ENCODE peak calls at places on chromosomes 6 and 20, in ten cellular contexts. P is GM12891, T is stomach, Z is transverse colon, S is NB4, O is H54, R is Peyer's patch, I is esophagus squamous epithelium, Q is body of pancreas, Y is sigmoid colon. H is an unnamed sample.

GRCh38 chr6:6614965-6615304 is 26.4 kb downstream of the LY86 start:
- DNase-seq in P (no peak), T (no peak), Z (no peak), S (no peak), O (no peak), R (no peak), I (no peak), Q (no peak), Y (no peak), H (no peak)

GRCh38 chr6:170317718-170318117 is 11.2 kb downstream of the FAM120B start:
- DNase-seq in P (no peak), T (no peak), Z (no peak), S (peak), O (no peak), R (no peak), I (no peak), Q (no peak), Y (no peak), H (no peak)

GRCh38 chr6:39339557-39340555 is 17.4 kb upstream of the KCNK16 start:
- DNase-seq in P (no peak), T (peak), Z (no peak), S (no peak), O (no peak), R (no peak), I (no peak), Q (peak), Y (no peak), H (no peak)

GRCh38 chr6:30687659-30688431 is 1.4 kb upstream of the PPP1R18 start:
- DNase-seq in P (no peak), T (no peak), Z (no peak), S (peak), O (no peak), R (no peak), I (no peak), Q (no peak), Y (peak), H (peak)

GRCh38 chr6:32679501-32679900 is 13.0 kb upstream of the HLA-DQB1 start:
- DNase-seq in P (no peak), T (no peak), Z (no peak), S (no peak), O (no peak), R (no peak), I (no peak), Q (no peak), Y (no peak), H (no peak)

GRCh38 chr6:85395746-85396145 is 54.1 kb upstream of the NT5E start:
- DNase-seq in P (no peak), T (no peak), Z (no peak), S (no peak), O (no peak), R (no peak), I (no peak), Q (no peak), Y (no peak), H (no peak)

GRCh38 chr20:52893498-52893897 is 78.7 kb upstream of the TSHZ2 start:
- DNase-seq in P (no peak), T (no peak), Z (no peak), S (no peak), O (no peak), R (no peak), I (no peak), Q (no peak), Y (no peak), H (no peak)

GRCh38 chr20:40497781-40498691 is 191.0 kb downstream of the MAFB start:
- DNase-seq in P (no peak), T (no peak), Z (peak), S (peak), O (no peak), R (no peak), I (peak), Q (peak), Y (peak), H (no peak)

GRCh38 chr6:110410534-110410933 is 4.8 kb downstream of the DDO start:
- DNase-seq in P (no peak), T (no peak), Z (no peak), S (no peak), O (no peak), R (no peak), I (no peak), Q (no peak), Y (no peak), H (no peak)

GRCh38 chr6:102813489-102814275 is 1420.2 kb downstream of the GRIK2 start:
- DNase-seq in P (no peak), T (no peak), Z (no peak), S (no peak), O (no peak), R (no peak), I (no peak), Q (no peak), Y (no peak), H (no peak)

GRCh38 chr6:170313716-170314295 is 7.2 kb downstream of the FAM120B start:
- DNase-seq in P (no peak), T (no peak), Z (no peak), S (no peak), O (no peak), R (no peak), I (no peak), Q (no peak), Y (no peak), H (no peak)

GRCh38 chr6:33160728-33161323 is 31.4 kb downstream of the COL11A2 start:
- DNase-seq in P (peak), T (peak), Z (peak), S (peak), O (peak), R (peak), I (no peak), Q (peak), Y (peak), H (no peak)

GRCh38 chr6:40627316-40627715 is 40.2 kb upstream of the LRFN2 start:
- DNase-seq in P (no peak), T (no peak), Z (no peak), S (no peak), O (no peak), R (no peak), I (no peak), Q (no peak), Y (no peak), H (no peak)

GRCh38 chr20:3275966-3276365 is 37.0 kb upstream of the SLC4A11 start:
- DNase-seq in P (no peak), T (no peak), Z (no peak), S (no peak), O (no peak), R (no peak), I (no peak), Q (no peak), Y (no peak), H (no peak)

GRCh38 chr20:36205026-36205425 is 31.3 kb upstream of the AAR2 start:
- DNase-seq in P (no peak), T (no peak), Z (no peak), S (no peak), O (no peak), R (no peak), I (no peak), Q (no peak), Y (no peak), H (no peak)

GRCh38 chr6:159074120-159074684 is 29.4 kb upstream of the TAGAP start:
- DNase-seq in P (no peak), T (no peak), Z (no peak), S (peak), O (peak), R (no peak), I (no peak), Q (no peak), Y (no peak), H (no peak)

GRCh38 chr20:57426831-57427230 is 35.6 kb downstream of the RBM38 start:
- DNase-seq in P (no peak), T (no peak), Z (no peak), S (no peak), O (no peak), R (no peak), I (no peak), Q (no peak), Y (no peak), H (no peak)

GRCh38 chr20:56621730-56622129 is 7.4 kb upstream of the TFAP2C start:
- DNase-seq in P (no peak), T (no peak), Z (no peak), S (no peak), O (no peak), R (no peak), I (no peak), Q (no peak), Y (no peak), H (no peak)

GRCh38 chr6:42450314-42451145 is 1.2 kb downstream of the TRERF1 start:
- DNase-seq in P (no peak), T (no peak), Z (peak), S (peak), O (peak), R (peak), I (no peak), Q (no peak), Y (no peak), H (peak)

GRCh38 chr6:149566372-149567193 is at the start of gene GINM1:
- DNase-seq in P (no peak), T (peak), Z (peak), S (peak), O (peak), R (peak), I (no peak), Q (peak), Y (peak), H (peak)

GRCh38 chr20:32553618-32554017 is 31.5 kb downstream of the NOL4L start:
- DNase-seq in P (no peak), T (no peak), Z (no peak), S (no peak), O (no peak), R (no peak), I (no peak), Q (no peak), Y (no peak), H (no peak)

GRCh38 chr6:143674466-143675114 is 3.2 kb upstream of the PHACTR2 start:
- DNase-seq in P (no peak), T (no peak), Z (no peak), S (no peak), O (no peak), R (no peak), I (no peak), Q (no peak), Y (no peak), H (no peak)

GRCh38 chr6:41406821-41407787 is 71.7 kb downstream of the NCR2 start:
- DNase-seq in P (no peak), T (no peak), Z (no peak), S (no peak), O (no peak), R (no peak), I (no peak), Q (no peak), Y (no peak), H (no peak)

GRCh38 chr6:92364948-92365386 is 1054.4 kb downstream of the EPHA7 start:
- DNase-seq in P (no peak), T (no peak), Z (no peak), S (no peak), O (no peak), R (no peak), I (no peak), Q (no peak), Y (no peak), H (no peak)

GRCh38 chr6:131107166-131107565 is 28.1 kb upstream of the AKAP7 start:
- DNase-seq in P (no peak), T (no peak), Z (no peak), S (no peak), O (no peak), R (no peak), I (no peak), Q (no peak), Y (no peak), H (no peak)

GRCh38 chr20:20454850-20455627 is 87.1 kb downstream of the INSM1 start:
- DNase-seq in P (no peak), T (no peak), Z (no peak), S (no peak), O (no peak), R (no peak), I (no peak), Q (no peak), Y (no peak), H (no peak)

GRCh38 chr6:9494864-9495263 is 920.0 kb downstream of the TFAP2A start:
- DNase-seq in P (no peak), T (no peak), Z (no peak), S (no peak), O (no peak), R (no peak), I (no peak), Q (no peak), Y (no peak), H (no peak)

GRCh38 chr6:34657307-34657978 is 39.1 kb downstream of the ILRUN start:
- DNase-seq in P (no peak), T (peak), Z (peak), S (peak), O (no peak), R (peak), I (no peak), Q (peak), Y (peak), H (no peak)
- TF ChIP-seq POLR2A in P (peak), T (no peak), Z (no peak), S (no peak), O (no peak), R (no peak), I (no peak), Q (no peak), Y (no peak), H (no peak)

GRCh38 chr20:51545515-51545914 is 3.0 kb upstream of the NFATC2 start:
- DNase-seq in P (no peak), T (no peak), Z (no peak), S (no peak), O (no peak), R (no peak), I (no peak), Q (no peak), Y (no peak), H (no peak)

GRCh38 chr20:51542033-51542893 is at the start of gene NFATC2:
- DNase-seq in P (peak), T (peak), Z (peak), S (peak), O (no peak), R (peak), I (no peak), Q (peak), Y (no peak), H (no peak)

GRCh38 chr20:51542894-51543788 is 622 bp upstream of the NFATC2 start:
- DNase-seq in P (no peak), T (no peak), Z (peak), S (peak), O (no peak), R (no peak), I (no peak), Q (no peak), Y (no peak), H (no peak)

GRCh38 chr20:51540585-51540984 is 1.9 kb downstream of the NFATC2 start:
- DNase-seq in P (no peak), T (no peak), Z (no peak), S (no peak), O (no peak), R (no peak), I (no peak), Q (no peak), Y (no peak), H (no peak)

DNA sequence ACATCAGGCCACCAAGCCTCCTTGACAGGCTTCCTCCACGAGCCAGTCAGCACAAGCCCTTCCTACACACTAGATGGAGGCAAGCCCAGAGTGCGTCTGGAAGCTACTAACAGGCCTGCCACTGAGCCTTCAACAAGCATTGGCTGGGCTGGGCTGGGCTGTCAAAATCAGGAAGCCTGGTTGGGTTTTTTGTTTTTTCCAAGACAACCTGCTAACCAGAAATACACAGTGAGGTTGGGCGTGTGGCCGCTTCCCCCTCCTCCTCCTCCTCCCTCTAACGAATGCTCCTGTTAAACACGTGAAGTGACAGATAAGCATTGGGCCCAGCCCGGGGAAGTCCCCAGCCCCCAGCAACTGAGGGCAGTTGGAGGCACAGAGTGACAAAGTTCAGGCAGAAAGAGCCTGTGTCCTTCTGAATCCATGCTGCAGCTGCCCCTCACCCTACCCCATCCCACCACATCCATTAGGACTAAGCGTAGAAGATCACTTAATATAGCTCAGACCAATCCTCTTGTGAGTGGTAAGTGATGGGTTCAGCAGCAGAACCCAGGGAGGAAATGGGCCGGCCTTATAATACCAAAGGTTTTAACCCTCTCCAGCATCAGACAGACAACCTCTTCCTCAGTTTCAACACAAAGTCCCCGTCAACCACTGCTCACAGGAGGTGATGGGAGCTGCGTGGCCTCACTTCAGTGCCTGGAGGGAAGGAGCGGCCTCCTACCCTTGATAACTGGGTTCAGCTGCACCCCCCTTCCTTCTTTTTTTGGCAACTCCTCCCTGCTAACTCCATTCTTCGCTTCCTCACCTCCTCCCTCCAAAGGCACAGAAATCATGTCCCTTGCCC is 1.1 kb downstream of the NFATC2 start:
- DNase-seq in P (no peak), T (peak), Z (peak), S (peak), O (no peak), R (peak), I (no peak), Q (peak), Y (peak), H (peak)
- TF ChIP-seq POLR2A in P (no peak), T (no peak), Z (no peak), S (peak), O (no peak), R (no peak), I (no peak), Q (peak), Y (no peak), H (no peak)

GRCh38 chr6:26158581-26159416 is 71.6 kb downstream of the HFE start:
- DNase-seq in P (no peak), T (peak), Z (peak), S (peak), O (no peak), R (peak), I (no peak), Q (peak), Y (peak), H (peak)
- TF ChIP-seq POLR2A in P (peak), T (no peak), Z (no peak), S (peak), O (peak), R (peak), I (no peak), Q (no peak), Y (peak), H (no peak)

GRCh38 chr20:59861389-59861788 is 72.0 kb downstream of the SYCP2 start:
- DNase-seq in P (no peak), T (no peak), Z (no peak), S (no peak), O (no peak), R (no peak), I (no peak), Q (no peak), Y (no peak), H (no peak)
- TF ChIP-seq POLR2A in P (no peak), T (no peak), Z (no peak), S (no peak), O (no peak), R (no peak), I (no peak), Q (no peak), Y (no peak), H (no peak)

H was measured in ovary.